ENCODE peak calls at places on chromosomes 6 and 20, in eight cellular contexts. C is adrenal gland, V is kidney epithelial cell, D is GM12864, P is breast epithelium, W is WTC11, S is foreskin fibroblast, N is cardiac muscle cell. L is an unnamed sample.

GRCh38 chr6:156190270-156190669 is 586.9 kb upstream of the ARID1B start:
- DNase-seq in C (no peak), V (no peak), D (no peak), P (no peak), W (no peak), S (no peak), N (no peak), L (no peak)

GRCh38 chr20:38805958-38806854 is 709 bp downstream of the PPP1R16B start:
- DNase-seq in C (no peak), V (no peak), D (no peak), P (no peak), W (peak), S (peak), N (peak), L (no peak)

GRCh38 chr20:39019805-39020325 is 57.7 kb downstream of the DHX35 start:
- DNase-seq in C (no peak), V (no peak), D (peak), P (no peak), W (no peak), S (no peak), N (no peak), L (no peak)

GRCh38 chr6:141824258-141824795 is 308.4 kb upstream of the GJE1 start:
- DNase-seq in C (no peak), V (no peak), D (no peak), P (no peak), W (no peak), S (no peak), N (peak), L (no peak)

GRCh38 chr6:40535105-40535783 is 51.9 kb downstream of the LRFN2 start:
- DNase-seq in C (no peak), V (no peak), D (no peak), P (no peak), W (no peak), S (no peak), N (no peak), L (no peak)

GRCh38 chr6:152552616-152553209 is 84.4 kb downstream of the SYNE1 start:
- DNase-seq in C (peak), V (no peak), D (peak), P (no peak), W (peak), S (peak), N (peak), L (no peak)

GRCh38 chr20:728022-728944 is 40.0 kb downstream of the SLC52A3 start:
- DNase-seq in C (peak), V (no peak), D (no peak), P (no peak), W (peak), S (peak), N (peak), L (no peak)

GRCh38 chr6:169723991-169724553 is at the start of gene PHF10:
- DNase-seq in C (no peak), V (no peak), D (no peak), P (no peak), W (peak), S (peak), N (peak), L (no peak)

GRCh38 chr6:168711049-168711640 is 270.2 kb downstream of the SMOC2 start:
- DNase-seq in C (no peak), V (no peak), D (no peak), P (no peak), W (no peak), S (peak), N (no peak), L (no peak)

GRCh38 chr6:52815167-52816092 is 11.8 kb upstream of the GSTA1 start:
- DNase-seq in C (peak), V (no peak), D (peak), P (no peak), W (peak), S (peak), N (peak), L (no peak)

GRCh38 chr6:147297663-147298313 is 93.6 kb downstream of the STXBP5 start:
- DNase-seq in C (no peak), V (no peak), D (no peak), P (no peak), W (no peak), S (no peak), N (no peak), L (no peak)

GRCh38 chr6:71346034-71346680 is 57.5 kb downstream of the OGFRL1 start:
- DNase-seq in C (no peak), V (no peak), D (no peak), P (no peak), W (no peak), S (no peak), N (no peak), L (no peak)

GRCh38 chr6:153088796-153089195 is 42.3 kb downstream of the RGS17 start:
- DNase-seq in C (no peak), V (no peak), D (no peak), P (no peak), W (no peak), S (no peak), N (no peak), L (no peak)

GRCh38 chr6:24321538-24322162 is 36.2 kb downstream of the DCDC2 start:
- DNase-seq in C (peak), V (no peak), D (no peak), P (no peak), W (no peak), S (no peak), N (peak), L (no peak)

GRCh38 chr6:164247106-164247505 is 832.6 kb downstream of the QKI start:
- DNase-seq in C (no peak), V (no peak), D (no peak), P (no peak), W (no peak), S (peak), N (no peak), L (no peak)

GRCh38 chr20:53382263-53382844 is 211.3 kb downstream of the ZNF217 start:
- DNase-seq in C (no peak), V (no peak), D (no peak), P (no peak), W (no peak), S (no peak), N (no peak), L (no peak)

GRCh38 chr6:160102956-160103824 is 18.4 kb upstream of the SLC22A1 start:
- DNase-seq in C (no peak), V (no peak), D (no peak), P (no peak), W (peak), S (peak), N (peak), L (no peak)

GRCh38 chr6:21426841-21427490 is 166.6 kb upstream of the SOX4 start:
- DNase-seq in C (no peak), V (no peak), D (no peak), P (no peak), W (no peak), S (peak), N (no peak), L (no peak)

GRCh38 chr6:167832497-167833395 is 6.0 kb downstream of the AFDN start:
- DNase-seq in C (no peak), V (no peak), D (no peak), P (no peak), W (no peak), S (peak), N (no peak), L (no peak)

GRCh38 chr20:48805286-48805685 is 22.5 kb downstream of the PREX1 start:
- DNase-seq in C (no peak), V (no peak), D (no peak), P (no peak), W (no peak), S (no peak), N (no peak), L (no peak)

GRCh38 chr6:136889271-136890193 is 32.6 kb upstream of the SLC35D3 start:
- DNase-seq in C (no peak), V (no peak), D (no peak), P (no peak), W (no peak), S (no peak), N (no peak), L (no peak)

GRCh38 chr6:18506387-18507017 is 119.4 kb downstream of the RNF144B start:
- DNase-seq in C (no peak), V (no peak), D (no peak), P (no peak), W (no peak), S (no peak), N (no peak), L (no peak)

GRCh38 chr6:154754152-154754551 is 20.9 kb downstream of the SCAF8 start:
- DNase-seq in C (peak), V (no peak), D (no peak), P (no peak), W (no peak), S (no peak), N (no peak), L (no peak)

GRCh38 chr6:163554663-163555062 is 140.1 kb downstream of the QKI start:
- DNase-seq in C (no peak), V (no peak), D (no peak), P (no peak), W (peak), S (peak), N (peak), L (peak)

GRCh38 chr6:156028310-156029131 is 572.9 kb upstream of the NOX3 start:
- DNase-seq in C (no peak), V (no peak), D (no peak), P (peak), W (no peak), S (peak), N (no peak), L (no peak)

GRCh38 chr6:117265425-117266266 is at the start of gene VGLL2:
- DNase-seq in C (peak), V (no peak), D (no peak), P (no peak), W (peak), S (peak), N (peak), L (no peak)

GRCh38 chr20:12906401-12906800 is 102.4 kb upstream of the SPTLC3 start:
- DNase-seq in C (no peak), V (no peak), D (no peak), P (no peak), W (no peak), S (no peak), N (no peak), L (no peak)

GRCh38 chr6:121823437-121823851 is 388.0 kb downstream of the GJA1 start:
- DNase-seq in C (no peak), V (peak), D (no peak), P (no peak), W (no peak), S (peak), N (peak), L (no peak)

GRCh38 chr20:24647713-24648112 is 178.3 kb downstream of the SYNDIG1 start:
- DNase-seq in C (no peak), V (no peak), D (no peak), P (no peak), W (no peak), S (no peak), N (no peak), L (no peak)

GRCh38 chr6:161374971-161375873 is 101.4 kb upstream of the AGPAT4 start:
- DNase-seq in C (peak), V (no peak), D (no peak), P (peak), W (peak), S (no peak), N (peak), L (no peak)
- TF ChIP-seq CTCF in C (no peak), V (peak), D (peak), P (no peak), W (no peak), S (no peak), N (peak), L (no peak)

GRCh38 chr6:32057966-32058365 is 19.8 kb downstream of the CYP21A2 start:
- DNase-seq in C (no peak), V (no peak), D (no peak), P (no peak), W (no peak), S (no peak), N (no peak), L (no peak)

GRCh38 chr6:32058511-32058963 is 20.3 kb downstream of the CYP21A2 start:
- DNase-seq in C (no peak), V (no peak), D (no peak), P (no peak), W (no peak), S (no peak), N (no peak), L (no peak)

GRCh38 chr6:32056254-32056653 is 18.0 kb downstream of the CYP21A2 start:
- DNase-seq in C (no peak), V (no peak), D (no peak), P (no peak), W (no peak), S (no peak), N (no peak), L (no peak)

GRCh38 chr6:32064706-32065105 is 26.5 kb downstream of the CYP21A2 start:
- DNase-seq in C (no peak), V (no peak), D (no peak), P (no peak), W (no peak), S (no peak), N (no peak), L (no peak)

GRCh38 chr6:32060966-32061655 is 22.9 kb downstream of the CYP21A2 start:
- DNase-seq in C (no peak), V (no peak), D (no peak), P (no peak), W (no peak), S (no peak), N (no peak), L (no peak)
- TF ChIP-seq CTCF in C (no peak), V (no peak), D (no peak), P (no peak), W (no peak), S (no peak), N (no peak), L (no peak)

DNA sequence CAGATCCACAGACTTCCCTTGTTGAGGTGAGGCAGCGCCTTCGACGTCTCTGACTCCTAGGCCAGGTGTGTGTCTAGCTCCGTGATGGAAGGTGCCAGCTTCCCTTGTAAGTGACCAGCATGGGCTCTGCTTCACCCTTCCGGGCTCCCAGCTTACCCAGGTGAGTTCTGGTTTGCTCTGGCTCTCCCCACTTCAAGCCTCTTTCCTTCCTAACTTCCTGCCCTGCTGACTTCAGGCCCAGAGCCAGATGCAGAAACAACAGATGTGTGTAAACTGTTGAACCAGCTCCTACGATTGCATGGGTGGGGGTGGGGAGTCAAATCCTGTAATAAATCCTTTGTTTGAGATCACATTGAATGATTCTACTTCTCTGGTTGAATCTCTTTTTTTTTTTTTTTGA is 51.6 kb upstream of the BMP6 start:
- DNase-seq in C (no peak), V (no peak), D (no peak), P (no peak), W (no peak), S (peak), N (no peak), L (no peak)
- TF ChIP-seq CTCF in C (no peak), V (no peak), D (no peak), P (no peak), W (no peak), S (no peak), N (no peak), L (no peak)

GRCh38 chr6:6803180-6803978 is 214.9 kb downstream of the LY86 start:
- DNase-seq in C (no peak), V (peak), D (peak), P (peak), W (no peak), S (no peak), N (no peak), L (no peak)
- TF ChIP-seq CTCF in C (no peak), V (no peak), D (no peak), P (no peak), W (no peak), S (no peak), N (no peak), L (no peak)

GRCh38 chr20:64082126-64082638 is 2.0 kb downstream of the LKAAEAR1 start:
- DNase-seq in C (no peak), V (no peak), D (no peak), P (no peak), W (peak), S (no peak), N (peak), L (no peak)

GRCh38 chr20:64081620-64081964 is 1.7 kb downstream of the OPRL1 start:
- DNase-seq in C (no peak), V (no peak), D (no peak), P (no peak), W (no peak), S (no peak), N (no peak), L (no peak)

GRCh38 chr20:64082821-64083379 is 1.3 kb downstream of the LKAAEAR1 start:
- DNase-seq in C (no peak), V (no peak), D (no peak), P (no peak), W (no peak), S (no peak), N (no peak), L (no peak)

GRCh38 chr20:64084209-64085152 is at the start of gene LKAAEAR1:
- DNase-seq in C (no peak), V (no peak), D (no peak), P (no peak), W (peak), S (peak), N (no peak), L (no peak)

DNA sequence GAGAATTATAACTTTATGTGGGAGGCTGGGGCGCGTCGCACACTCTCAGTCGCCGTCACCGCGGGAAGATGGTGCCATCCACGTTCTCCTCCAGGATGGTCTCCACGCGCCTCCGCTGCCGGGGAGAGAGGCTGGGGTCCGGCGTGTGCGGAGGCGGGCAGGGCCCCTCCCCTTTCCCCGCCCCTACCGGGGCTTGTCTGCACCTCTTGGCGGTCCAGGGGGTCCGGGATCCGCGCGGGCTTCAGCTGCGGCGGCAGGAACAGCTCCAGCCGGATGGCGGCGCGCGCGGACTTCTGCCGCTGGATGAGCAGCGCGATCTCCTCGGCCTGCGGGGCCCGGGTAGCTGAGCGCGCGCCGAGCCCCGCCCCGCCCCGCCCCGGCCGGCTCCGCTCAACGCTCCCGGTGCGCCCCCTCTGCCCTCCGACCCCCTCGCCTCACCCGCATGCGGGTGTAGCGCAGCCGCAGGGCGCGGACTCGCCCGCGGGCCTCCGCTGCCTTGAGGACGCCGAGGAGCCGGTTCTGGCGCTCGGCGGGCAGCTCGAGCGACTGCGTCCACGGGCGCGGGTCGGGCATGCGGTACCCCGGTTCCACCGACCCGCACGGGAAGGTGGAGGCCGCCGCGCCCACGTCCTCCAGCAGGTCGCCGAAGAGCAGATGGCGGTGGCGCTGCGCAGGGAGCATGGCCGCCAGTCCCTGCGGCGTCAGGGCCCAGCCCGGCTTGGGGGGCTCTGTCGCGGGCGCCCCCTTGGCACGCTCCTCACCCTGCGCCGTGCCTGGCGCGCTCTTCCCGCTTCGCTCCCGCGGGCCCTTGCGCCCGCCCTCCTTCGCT is 604 bp downstream of the LKAAEAR1 start:
- DNase-seq in C (no peak), V (no peak), D (no peak), P (no peak), W (peak), S (peak), N (peak), L (no peak)
- TF ChIP-seq CTCF in C (peak), V (peak), D (peak), P (peak), W (no peak), S (peak), N (peak), L (peak)

DNA sequence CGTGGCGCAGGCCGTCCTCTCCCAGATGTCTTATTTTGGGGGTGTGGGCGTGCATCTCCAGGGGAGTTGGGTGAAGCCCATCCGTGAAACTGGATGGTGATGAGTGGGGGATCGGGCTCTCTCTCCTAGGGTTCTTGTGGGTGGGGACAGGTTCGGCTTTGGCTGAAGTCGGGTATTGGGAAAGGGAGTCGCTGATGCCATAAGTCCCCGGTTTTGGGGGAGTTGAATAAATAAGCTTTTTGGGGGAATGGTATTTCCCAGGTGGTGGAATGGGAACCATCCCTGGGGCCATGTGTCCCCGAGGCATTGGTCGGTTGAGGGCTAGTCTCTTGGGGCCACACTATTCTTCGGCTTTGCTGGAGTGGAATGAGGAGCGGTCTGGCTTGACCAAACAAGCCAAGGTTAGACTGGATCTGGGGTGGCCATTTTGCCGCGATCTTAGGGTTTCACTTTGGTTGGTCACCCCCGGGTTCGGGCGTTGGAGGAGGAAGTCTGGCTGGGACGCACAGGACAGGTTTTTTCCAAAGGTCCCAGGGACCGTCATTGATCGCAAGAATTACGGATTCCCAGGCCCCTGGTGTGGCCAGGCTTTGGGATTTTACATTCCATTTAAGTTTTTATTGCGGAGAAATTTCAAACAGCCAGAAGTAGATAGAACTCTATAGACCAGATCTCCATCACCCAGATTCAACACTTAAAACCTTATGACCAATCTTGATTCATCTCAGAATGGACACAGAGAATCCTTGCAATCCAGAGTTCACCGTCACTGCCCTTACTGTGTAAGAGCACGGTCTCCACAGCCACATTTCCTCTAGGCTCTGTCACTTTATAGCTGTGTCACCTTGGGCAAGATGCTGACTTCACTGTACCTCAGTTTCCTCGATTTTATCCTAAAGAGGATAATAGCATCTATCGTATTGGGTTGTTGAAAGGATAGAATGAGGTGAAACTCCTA is 700 bp downstream of the ZNF133 start:
- DNase-seq in C (peak), V (no peak), D (no peak), P (no peak), W (peak), S (peak), N (no peak), L (no peak)
- TF ChIP-seq CTCF in C (no peak), V (no peak), D (no peak), P (no peak), W (no peak), S (no peak), N (no peak), L (no peak)

GRCh38 chr6:81241717-81242116 is 510.8 kb downstream of the TENT5A start:
- DNase-seq in C (no peak), V (no peak), D (no peak), P (no peak), W (no peak), S (peak), N (peak), L (no peak)
- TF ChIP-seq CTCF in C (peak), V (peak), D (no peak), P (no peak), W (peak), S (peak), N (peak), L (peak)